ENCODE peak calls at places on chromosomes 12 and 14, in four cellular contexts. T is sigmoid colon, C is endodermal cell, A is body of pancreas. F is an unnamed sample.

GRCh38 chr14:45891417-45892080 is 638.5 kb upstream of the MIS18BP1 start:
- DNase-seq in T (no peak), C (peak), A (no peak), F (no peak)

GRCh38 chr14:22386924-22387775 is 201.9 kb downstream of the DAD1 start:
- DNase-seq in T (peak), C (peak), A (peak), F (peak)

GRCh38 chr12:11228268-11228879 is 41.1 kb downstream of the PRB3 start:
- DNase-seq in T (no peak), C (peak), A (peak), F (peak)

GRCh38 chr14:35201066-35201465 is 78.7 kb downstream of the PRORP start:
- DNase-seq in T (no peak), C (no peak), A (no peak), F (no peak)

GRCh38 chr12:57237952-57238853 is 8.7 kb downstream of the SHMT2 start:
- DNase-seq in T (peak), C (peak), A (no peak), F (no peak)

GRCh38 chr14:48943913-48944312 is 642.3 kb downstream of the RPS29 start:
- DNase-seq in T (no peak), C (no peak), A (no peak), F (no peak)

GRCh38 chr12:100544165-100544564 is 29.3 kb upstream of the GAS2L3 start:
- DNase-seq in T (no peak), C (no peak), A (no peak), F (no peak)

GRCh38 chr12:100061814-100062213 is 77.1 kb upstream of the ANKS1B start:
- DNase-seq in T (no peak), C (no peak), A (no peak), F (no peak)

GRCh38 chr14:96136361-96136760 is 68.3 kb upstream of the BDKRB2 start:
- DNase-seq in T (no peak), C (no peak), A (no peak), F (peak)

GRCh38 chr12:2052861-2053674 is at the start of gene CACNA1C:
- DNase-seq in T (peak), C (peak), A (no peak), F (peak)

GRCh38 chr14:33617154-33617553 is 333.7 kb downstream of the EGLN3 start:
- DNase-seq in T (no peak), C (no peak), A (no peak), F (peak)

GRCh38 chr14:55837467-55837866 is 257.5 kb downstream of the KTN1 start:
- DNase-seq in T (no peak), C (no peak), A (no peak), F (peak)

GRCh38 chr12:130161261-130162231 is 718 bp upstream of the FZD10 start:
- DNase-seq in T (no peak), C (peak), A (peak), F (no peak)

GRCh38 chr12:98022961-98023360 is 492.4 kb upstream of the TMPO start:
- DNase-seq in T (no peak), C (no peak), A (no peak), F (no peak)

GRCh38 chr12:13836116-13836515 is 145.3 kb downstream of the GRIN2B start:
- DNase-seq in T (no peak), C (no peak), A (no peak), F (no peak)

GRCh38 chr12:55850893-55851292 is 8.2 kb upstream of the MMP19 start:
- DNase-seq in T (no peak), C (no peak), A (no peak), F (peak)

GRCh38 chr12:106897082-106897481 is 58.6 kb upstream of the TMEM263 start:
- DNase-seq in T (no peak), C (no peak), A (no peak), F (no peak)

GRCh38 chr12:47616440-47616839 is 89.4 kb downstream of the RPAP3 start:
- DNase-seq in T (no peak), C (no peak), A (no peak), F (no peak)

GRCh38 chr14:36928432-36928831 is 244.0 kb downstream of the SLC25A21 start:
- DNase-seq in T (no peak), C (no peak), A (no peak), F (no peak)

GRCh38 chr12:76064904-76065303 is 19.6 kb downstream of the NAP1L1 start:
- DNase-seq in T (no peak), C (no peak), A (no peak), F (no peak)

GRCh38 chr12:4283512-4284255 is 10.1 kb downstream of the CCND2 start:
- DNase-seq in T (no peak), C (peak), A (no peak), F (no peak)

DNA sequence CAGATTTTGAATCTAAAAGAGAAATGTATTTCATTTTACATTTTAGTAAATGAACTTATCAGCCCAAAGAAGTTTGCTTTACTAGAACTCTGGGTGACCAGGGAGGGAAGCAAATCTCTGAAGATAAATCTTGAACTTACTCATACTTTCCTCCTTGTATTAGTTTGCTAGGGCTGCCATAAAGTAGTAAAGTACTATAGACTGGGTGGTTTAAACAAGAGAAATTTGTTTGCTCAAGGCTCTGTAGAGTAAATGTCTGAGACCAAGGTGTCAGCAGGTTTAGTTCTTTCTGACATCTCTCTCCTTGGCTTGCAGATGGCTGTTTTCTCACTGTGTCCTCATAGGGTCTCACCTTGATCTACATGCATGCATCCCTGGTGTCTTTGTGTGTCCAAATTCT is 926.0 kb downstream of the DIO2 start:
- DNase-seq in T (no peak), C (no peak), A (no peak), F (no peak)
- TF ChIP-seq CTCF in T (no peak), C (no peak), A (no peak), F (no peak)

GRCh38 chr14:21257395-21258193 is 11.6 kb downstream of the HNRNPC start:
- DNase-seq in T (no peak), C (peak), A (no peak), F (peak)
- H3K4me3 ChIP-seq in T (no peak), C (peak), A (no peak), F (no peak)

DNA sequence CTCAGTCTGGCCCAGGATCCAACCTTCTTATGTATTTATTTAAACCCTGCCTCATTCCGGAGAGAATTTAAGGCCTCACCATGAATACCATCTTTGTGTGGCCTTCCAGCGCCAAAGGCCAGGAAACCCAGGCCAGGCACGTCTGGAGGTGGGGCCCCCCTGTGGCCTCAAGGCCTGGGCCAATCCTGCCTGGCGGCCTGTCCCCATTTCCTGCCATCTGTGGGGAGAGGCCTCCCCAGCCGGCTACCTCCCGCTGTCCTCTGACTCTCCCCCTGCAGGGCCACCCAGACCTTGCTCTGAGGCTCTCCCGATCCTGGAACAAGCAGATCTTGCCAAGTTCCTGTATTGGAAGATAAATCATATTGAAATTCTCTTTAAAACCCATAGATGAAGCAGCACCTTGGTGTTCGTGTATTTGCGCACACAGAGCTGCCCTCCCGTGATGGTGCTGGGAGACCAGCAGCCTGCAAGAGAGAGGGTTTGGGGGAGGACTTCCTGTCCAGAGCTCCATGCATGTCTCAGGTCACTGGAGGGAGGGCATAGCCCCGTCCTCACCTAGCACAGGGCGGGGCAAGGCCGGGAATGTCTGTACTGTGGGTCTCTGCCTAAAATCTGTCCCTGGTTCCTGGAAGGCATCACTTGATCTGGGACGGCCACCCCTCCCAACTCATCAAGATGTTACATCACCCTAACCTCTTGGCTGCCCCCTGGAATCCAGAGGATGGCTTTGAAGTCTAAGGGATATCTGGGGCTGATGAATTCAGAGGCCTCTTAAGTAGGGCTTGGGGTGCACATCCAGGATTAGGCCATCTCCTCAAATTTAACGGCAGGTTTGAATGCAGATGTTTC is 37.2 kb upstream of the MEG3 start:
- DNase-seq in T (no peak), C (no peak), A (peak), F (no peak)
- TF ChIP-seq CTCF in T (no peak), C (no peak), A (no peak), F (no peak)

GRCh38 chr12:8709124-8709830 is 11.5 kb downstream of the RIMKLB start:
- DNase-seq in T (no peak), C (no peak), A (no peak), F (peak)
- H3K4me3 ChIP-seq in T (peak), C (no peak), A (no peak), F (peak)

GRCh38 chr14:58884442-58884841 is 246.7 kb downstream of the DACT1 start:
- DNase-seq in T (no peak), C (no peak), A (no peak), F (no peak)
- TF ChIP-seq CTCF in T (no peak), C (peak), A (no peak), F (peak)

GRCh38 chr12:60874091-60874490 is 1278.3 kb downstream of the SLC16A7 start:
- DNase-seq in T (no peak), C (no peak), A (no peak), F (no peak)
- H3K4me3 ChIP-seq in T (no peak), C (no peak), A (no peak), F (no peak)

GRCh38 chr14:93970967-93971634 is 5.3 kb downstream of the ASB2 start:
- DNase-seq in T (no peak), C (no peak), A (no peak), F (no peak)
- TF ChIP-seq CTCF in T (no peak), C (peak), A (peak), F (no peak)

GRCh38 chr12:114672817-114673168 is 11.2 kb downstream of the TBX3 start:
- DNase-seq in T (no peak), C (no peak), A (no peak), F (no peak)

GRCh38 chr12:114670257-114670955 is 13.6 kb downstream of the TBX3 start:
- DNase-seq in T (no peak), C (no peak), A (no peak), F (no peak)

GRCh38 chr12:114671321-114671663 is 12.7 kb downstream of the TBX3 start:
- DNase-seq in T (no peak), C (no peak), A (no peak), F (no peak)

GRCh38 chr12:114673169-114673833 is 10.7 kb downstream of the TBX3 start:
- DNase-seq in T (peak), C (peak), A (no peak), F (peak)

GRCh38 chr12:114671664-114672476 is 12.1 kb downstream of the TBX3 start:
- DNase-seq in T (no peak), C (peak), A (no peak), F (peak)
- H3K4me3 ChIP-seq in T (peak), C (no peak), A (no peak), F (no peak)

DNA sequence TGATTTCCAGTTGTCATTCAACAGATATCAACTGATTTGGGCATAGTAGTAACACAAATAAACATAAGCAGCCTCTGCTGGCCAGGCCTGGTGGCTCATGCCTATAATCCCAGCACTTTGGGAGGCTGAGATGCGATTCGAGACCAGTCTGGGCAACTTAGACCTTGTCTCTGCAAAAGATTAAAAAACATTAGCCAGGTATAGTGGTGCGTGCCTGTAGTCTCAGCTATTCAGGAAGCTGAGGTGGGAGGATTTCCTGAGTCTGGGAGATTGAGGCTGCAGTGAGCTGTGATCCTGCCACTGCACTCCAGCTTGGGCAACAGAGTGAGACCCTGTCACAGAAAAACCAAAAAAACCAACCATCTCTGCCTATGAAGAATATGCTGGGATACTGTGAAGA is 7.1 kb downstream of the METAP2 start:
- DNase-seq in T (no peak), C (no peak), A (no peak), F (no peak)
- TF ChIP-seq CTCF in T (no peak), C (peak), A (no peak), F (no peak)

GRCh38 chr12:53200107-53200457 is 7.0 kb downstream of the ITGB7 start:
- DNase-seq in T (no peak), C (no peak), A (no peak), F (no peak)
- H3K4me3 ChIP-seq in T (no peak), C (no peak), A (no peak), F (no peak)